ENCODE peak calls at places on chromosomes 5 and 9, in eight cellular contexts. T is progenitor cell of endocrine pancreas, W is MCF 10A, X is hepatocyte, U is endothelial cell, A is B cell, S is GM10248, M is suprapubic skin. Z is an unnamed sample.

GRCh38 chr5:72234265-72234700 is 85.8 kb downstream of the MRPS27 start:
- DNase-seq in A (no peak), X (peak), T (no peak), W (peak), S (peak), U (no peak), M (no peak), Z (no peak)

GRCh38 chr5:126865299-126865698 is 88.4 kb downstream of the LMNB1 start:
- DNase-seq in S (no peak), X (no peak), A (no peak), U (no peak), T (no peak), M (no peak), W (peak), Z (no peak)

GRCh38 chr9:86838883-86839497 is 108.3 kb downstream of the GAS1 start:
- DNase-seq in X (no peak), T (no peak), S (no peak), A (no peak), U (no peak), W (no peak), M (no peak), Z (no peak)

GRCh38 chr9:98590115-98590514 is 118.6 kb downstream of the GABBR2 start:
- DNase-seq in W (no peak), A (no peak), S (no peak), X (no peak), M (no peak), U (no peak), T (no peak), Z (no peak)

GRCh38 chr9:87119328-87119881 is 172.1 kb upstream of the GAS1 start:
- DNase-seq in U (no peak), M (no peak), S (no peak), W (peak), X (peak), T (no peak), A (no peak), Z (no peak)

GRCh38 chr9:129378241-129378661 is 200.2 kb upstream of the IER5L start:
- DNase-seq in T (no peak), U (no peak), X (no peak), A (no peak), W (no peak), S (no peak), M (no peak), Z (no peak)

GRCh38 chr9:120259100-120259499 is 320.9 kb downstream of the CDK5RAP2 start:
- DNase-seq in T (no peak), W (no peak), X (no peak), M (no peak), U (no peak), S (no peak), A (no peak), Z (no peak)

GRCh38 chr5:56302027-56302426 is 68.9 kb upstream of the ANKRD55 start:
- DNase-seq in A (no peak), X (no peak), T (no peak), W (peak), M (no peak), S (no peak), U (no peak), Z (no peak)

GRCh38 chr5:94901071-94901979 is 282.9 kb downstream of the SLF1 start:
- DNase-seq in T (no peak), A (no peak), S (peak), W (peak), U (no peak), M (no peak), X (peak), Z (no peak)

GRCh38 chr5:141810702-141811101 is 67.5 kb downstream of the PCDH1 start:
- DNase-seq in A (no peak), S (no peak), U (no peak), M (no peak), X (no peak), W (no peak), T (no peak), Z (no peak)

GRCh38 chr9:105244996-105245719 is 707 bp downstream of the SLC44A1 start:
- DNase-seq in X (peak), S (peak), W (peak), U (peak), M (peak), T (peak), A (peak), Z (peak)

GRCh38 chr5:56827043-56827442 is 11.7 kb downstream of the MAP3K1 start:
- DNase-seq in M (no peak), U (peak), W (no peak), T (no peak), X (no peak), S (no peak), A (no peak), Z (no peak)

GRCh38 chr5:21858441-21858840 is 994.7 kb downstream of the CDH12 start:
- DNase-seq in U (no peak), A (no peak), T (no peak), S (no peak), M (no peak), X (no peak), W (peak), Z (no peak)

GRCh38 chr9:90132866-90133265 is 509.8 kb downstream of the DIRAS2 start:
- DNase-seq in X (no peak), M (no peak), S (no peak), W (no peak), T (no peak), A (no peak), U (no peak), Z (no peak)

GRCh38 chr5:14449052-14449661 is 132.4 kb upstream of the OTULINL start:
- DNase-seq in T (no peak), W (no peak), A (no peak), U (no peak), M (no peak), X (peak), S (no peak), Z (no peak)

GRCh38 chr5:92998456-92998855 is 582.6 kb downstream of the NR2F1-AS1 start:
- DNase-seq in A (no peak), U (no peak), T (no peak), W (no peak), M (no peak), X (no peak), S (no peak), Z (no peak)

GRCh38 chr5:11396867-11397266 is 507.4 kb downstream of the CTNND2 start:
- DNase-seq in T (no peak), S (no peak), M (no peak), A (no peak), W (no peak), U (no peak), X (no peak), Z (no peak)

GRCh38 chr9:98549401-98549800 is 159.3 kb downstream of the GABBR2 start:
- DNase-seq in X (no peak), T (no peak), A (no peak), S (no peak), M (no peak), U (no peak), W (no peak), Z (no peak)

GRCh38 chr5:36481721-36482120 is 124.7 kb upstream of the SLC1A3 start:
- DNase-seq in T (no peak), S (no peak), X (no peak), M (no peak), U (no peak), A (no peak), W (no peak), Z (no peak)

GRCh38 chr5:139473565-139473964 is 2.8 kb downstream of the SMIM33 start:
- DNase-seq in M (no peak), A (no peak), T (no peak), U (peak), X (no peak), W (peak), S (no peak), Z (no peak)
- TF ChIP-seq CTCF in M (no peak), A (no peak), T (no peak), U (no peak), X (no peak), W (no peak), S (no peak), Z (no peak)

GRCh38 chr5:66808663-66809062 is 212.5 kb downstream of the MAST4 start:
- DNase-seq in S (no peak), W (no peak), U (no peak), X (no peak), A (no peak), M (no peak), T (no peak), Z (no peak)

GRCh38 chr5:66810747-66811355 is 214.7 kb downstream of the MAST4 start:
- DNase-seq in W (no peak), A (no peak), X (no peak), S (no peak), U (no peak), M (no peak), T (no peak), Z (no peak)

GRCh38 chr5:66810151-66810550 is 214.0 kb downstream of the MAST4 start:
- DNase-seq in X (no peak), M (no peak), U (no peak), S (no peak), T (no peak), W (no peak), A (no peak), Z (no peak)

GRCh38 chr5:66805514-66806430 is 209.6 kb downstream of the MAST4 start:
- DNase-seq in A (no peak), W (no peak), T (no peak), S (no peak), X (no peak), M (no peak), U (no peak), Z (no peak)

GRCh38 chr5:66807743-66808142 is 211.6 kb downstream of the MAST4 start:
- DNase-seq in T (no peak), W (peak), U (no peak), X (peak), S (no peak), M (no peak), A (no peak), Z (no peak)
- TF ChIP-seq CTCF in T (no peak), W (peak), U (no peak), X (peak), S (no peak), M (peak), A (no peak), Z (no peak)

GRCh38 chr5:138824924-138825863 is 49.9 kb downstream of the LRRTM2 start:
- DNase-seq in S (peak), A (no peak), X (peak), T (no peak), U (no peak), W (peak), M (no peak), Z (no peak)
- TF ChIP-seq CTCF in S (peak), A (peak), X (peak), T (peak), U (peak), W (peak), M (peak), Z (peak)

GRCh38 chr9:134641173-134641985 is at the start of gene COL5A1:
- DNase-seq in X (peak), W (no peak), A (no peak), S (no peak), U (peak), T (peak), M (peak), Z (peak)
- TF ChIP-seq CTCF in X (peak), W (no peak), A (no peak), S (no peak), U (no peak), T (peak), M (peak), Z (peak)

GRCh38 chr5:42995152-42995751 is 44.9 kb downstream of the ANXA2R start:
- DNase-seq in M (no peak), W (no peak), U (no peak), T (no peak), X (no peak), A (no peak), S (no peak), Z (no peak)
- TF ChIP-seq CTCF in M (no peak), W (no peak), U (peak), T (no peak), X (no peak), A (no peak), S (no peak), Z (no peak)

GRCh38 chr5:154542000-154542399 is 64.0 kb upstream of the HAND1 start:
- DNase-seq in M (no peak), U (no peak), X (no peak), T (no peak), S (no peak), A (no peak), W (no peak), Z (no peak)

GRCh38 chr5:154543380-154543779 is 65.4 kb upstream of the HAND1 start:
- DNase-seq in X (no peak), T (no peak), S (no peak), W (peak), M (no peak), U (no peak), A (no peak), Z (no peak)

GRCh38 chr5:154542581-154542980 is 64.6 kb upstream of the HAND1 start:
- DNase-seq in W (no peak), X (no peak), A (no peak), U (no peak), M (no peak), S (no peak), T (no peak), Z (no peak)

GRCh38 chr5:154540600-154540999 is 62.6 kb upstream of the HAND1 start:
- DNase-seq in T (no peak), S (no peak), U (no peak), W (no peak), M (no peak), A (no peak), X (no peak), Z (no peak)

DNA sequence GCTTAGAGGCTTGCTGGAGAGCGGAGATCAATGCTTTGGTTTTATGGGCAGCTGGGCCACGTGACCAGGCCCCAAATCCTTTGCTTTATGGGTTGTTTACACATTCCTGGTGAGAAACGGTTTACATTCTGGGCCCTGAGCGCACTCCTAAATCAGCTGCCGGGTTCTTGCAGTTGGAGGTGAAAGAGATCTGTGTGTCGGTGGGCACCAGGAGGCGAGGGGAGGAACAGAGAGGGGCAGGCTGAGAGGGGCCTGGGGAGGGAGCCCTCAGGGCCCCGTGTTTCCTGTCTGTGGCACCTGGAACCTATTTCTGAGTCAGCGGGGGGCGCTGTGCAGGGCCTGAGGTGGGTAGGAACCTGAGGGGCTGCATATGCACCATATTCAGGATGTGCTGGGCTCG is 63.5 kb upstream of the HAND1 start:
- DNase-seq in W (no peak), S (no peak), T (no peak), X (peak), A (no peak), M (no peak), U (no peak), Z (no peak)
- TF ChIP-seq CTCF in W (no peak), S (no peak), T (no peak), X (no peak), A (no peak), M (no peak), U (peak), Z (no peak)

GRCh38 chr9:78040726-78041125 is 9.1 kb upstream of the GNAQ start:
- DNase-seq in T (no peak), W (no peak), X (no peak), S (no peak), M (no peak), U (no peak), A (no peak), Z (no peak)
- TF ChIP-seq CTCF in T (no peak), W (no peak), X (no peak), S (no peak), M (no peak), U (no peak), A (no peak), Z (no peak)

GRCh38 chr9:124248992-124249391 is 8.8 kb upstream of the NEK6 start:
- DNase-seq in W (no peak), A (no peak), T (no peak), S (no peak), M (no peak), X (no peak), U (no peak), Z (no peak)

GRCh38 chr9:124254261-124254682 is 3.5 kb upstream of the NEK6 start:
- DNase-seq in A (no peak), W (no peak), U (no peak), X (no peak), S (peak), M (no peak), T (no peak), Z (no peak)

GRCh38 chr9:124251188-124251587 is 6.6 kb upstream of the NEK6 start:
- DNase-seq in W (no peak), A (no peak), X (no peak), U (no peak), T (no peak), M (no peak), S (no peak), Z (no peak)

GRCh38 chr9:124255222-124255621 is 2.5 kb upstream of the NEK6 start:
- DNase-seq in W (no peak), A (no peak), S (no peak), X (no peak), T (no peak), U (no peak), M (no peak), Z (no peak)

DNA sequence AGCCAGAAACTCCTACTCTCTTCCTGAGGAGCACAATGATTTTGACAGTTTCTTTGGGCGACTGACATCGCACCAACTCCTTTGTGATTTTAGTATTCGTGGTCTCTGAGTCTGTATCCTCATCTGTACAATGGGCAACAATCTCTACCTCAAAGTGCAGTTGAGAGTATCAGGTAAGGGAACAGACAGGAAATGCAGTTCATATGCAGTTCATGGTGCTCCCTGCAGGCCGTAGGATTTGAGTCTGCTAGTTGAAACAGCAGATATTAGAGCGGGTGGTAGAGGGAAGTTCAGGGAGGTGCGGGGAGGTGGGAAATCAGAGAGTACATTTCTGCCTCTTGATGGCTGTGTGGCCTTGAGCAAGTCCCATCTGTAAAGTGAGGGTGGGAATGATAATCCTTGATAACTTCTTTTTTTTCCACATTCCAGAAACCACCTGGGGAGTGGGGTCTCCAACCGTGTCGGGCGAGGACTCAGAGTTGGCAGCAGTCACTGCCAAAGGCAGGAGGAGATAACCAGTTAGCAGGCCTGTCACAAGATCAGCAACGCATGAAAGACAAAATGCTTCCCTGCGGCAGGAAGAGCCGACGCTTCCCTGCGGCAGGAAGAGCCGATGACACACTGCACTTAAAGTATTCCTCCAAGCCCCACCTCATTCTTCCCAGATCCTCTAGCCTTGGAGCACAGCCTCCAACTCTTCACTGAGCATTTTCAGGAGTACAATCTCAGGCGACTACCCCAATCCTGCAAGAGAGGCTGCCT is 6.0 kb upstream of the NEK6 start:
- DNase-seq in W (peak), A (no peak), S (no peak), M (no peak), U (no peak), X (no peak), T (no peak), Z (no peak)
- TF ChIP-seq CTCF in W (no peak), A (no peak), S (no peak), M (no peak), U (no peak), X (no peak), T (no peak), Z (no peak)